ENCODE peak calls at places on chromosomes 3 and 15, in six cellular contexts. I, Y, W, M, N and G are unnamed samples.

GRCh38 chr3:179036226-179036625 is 35.4 kb downstream of the ZMAT3 start:
- DNase-seq in M (peak; percentile 23), W (no peak), Y (no peak), I (no peak), N (no peak), G (no peak)

GRCh38 chr3:15812183-15812582 is 14.4 kb upstream of the ANKRD28 start:
- DNase-seq in I (no peak), Y (no peak), W (no peak), M (no peak), N (no peak), G (no peak)

GRCh38 chr3:12772462-12772861 is 13.4 kb upstream of the TMEM40 start:
- DNase-seq in W (no peak), Y (no peak), N (no peak), I (no peak), M (no peak), G (no peak)

GRCh38 chr3:136858381-136858780 is 3.6 kb upstream of the NCK1 start:
- DNase-seq in N (no peak), Y (no peak), M (no peak), I (no peak), W (no peak), G (no peak)

GRCh38 chr3:29186982-29187718 is 93.7 kb upstream of the RBMS3 start:
- DNase-seq in M (no peak), W (no peak), Y (no peak), I (no peak), N (no peak), G (no peak)

GRCh38 chr3:63909431-63909830 is 2.8 kb downstream of the SCAANT1 start:
- DNase-seq in I (no peak), M (no peak), N (no peak), Y (no peak), W (no peak), G (no peak)

GRCh38 chr3:125187599-125187910 is 25.0 kb downstream of the SLC12A8 start:
- DNase-seq in I (no peak), M (no peak), N (no peak), Y (no peak), W (no peak), G (no peak)

GRCh38 chr3:52197499-52197841 is 490 bp upstream of the ALAS1 start:
- DNase-seq in Y (no peak), M (no peak), N (no peak), I (no peak), W (no peak), G (no peak)

GRCh38 chr3:11613851-11614491 is 29.7 kb downstream of the VGLL4 start:
- DNase-seq in Y (no peak), M (no peak), W (no peak), N (no peak), I (no peak), G (no peak)

GRCh38 chr3:133944181-133944580 is 48.5 kb upstream of the RAB6B start:
- DNase-seq in M (no peak), Y (no peak), I (no peak), W (no peak), N (no peak), G (no peak)

GRCh38 chr15:83613716-83614115 is 40.2 kb upstream of the ADAMTSL3 start:
- DNase-seq in I (no peak), Y (no peak), M (no peak), W (no peak), N (no peak), G (no peak)

GRCh38 chr15:77901921-77902750 is 175.4 kb downstream of the TBC1D2B start:
- DNase-seq in M (peak; percentile 22), W (no peak), Y (no peak), N (no peak), I (no peak), G (no peak)

GRCh38 chr3:69869643-69870042 is 129.9 kb upstream of the SAMMSON start:
- DNase-seq in M (peak; percentile 6), N (no peak), W (no peak), Y (no peak), I (no peak), G (no peak)

GRCh38 chr3:184017672-184018423 is at the start of gene ABCC5:
- DNase-seq in Y (peak; percentile 85), M (peak; percentile 85), I (peak; percentile 83), W (peak; percentile 67), N (peak; percentile 81), G (peak; percentile 80)
- TF ChIP-seq POLR2AphosphoS5 in Y (peak; percentile 82), M (peak; percentile 87), I (no peak), W (no peak), N (peak; percentile 85), G (no peak)

GRCh38 chr3:50303038-50303815 is at the start of gene HYAL1:
- DNase-seq in Y (peak; percentile 91), W (no peak), N (no peak), I (no peak), M (peak; percentile 83), G (no peak)
- TF ChIP-seq POLR2A in Y (no peak), W (no peak), N (no peak), I (no peak), M (peak; percentile 76), G (no peak)

GRCh38 chr15:69615756-69616155 is 163.1 kb downstream of the RPLP1 start:
- DNase-seq in N (no peak), W (no peak), Y (no peak), I (no peak), M (no peak), G (no peak)
- TF ChIP-seq TAF1 in N (no peak), W (no peak), Y (no peak), I (no peak), M (no peak), G (no peak)

GRCh38 chr15:52067545-52067926 is 45.0 kb downstream of the BCL2L10 start:
- DNase-seq in W (no peak), Y (no peak), I (no peak), M (no peak), N (no peak), G (no peak)
- TF ChIP-seq POLR2AphosphoS5 in W (no peak), Y (no peak), I (no peak), M (no peak), N (no peak), G (no peak)